ENCODE peak calls at places on chromosomes 6 and 20, in nine cellular contexts. K is SHP77; V is activated naive CD4-positive, alpha-beta T cell; R is GM23248; C is fibroblast of the conjunctiva; Z is RCC 7860; I is ACHN; N is NCI-H226; G is uterus. E is an unnamed sample.

GRCh38 chr6:50974319-50974718 is 155.6 kb downstream of the TFAP2B start:
- DNase-seq in C (no peak), Z (no peak), N (no peak), R (no peak), V (no peak), G (no peak), K (no peak), I (no peak), E (no peak)

GRCh38 chr20:41172296-41173140 is 35.2 kb downstream of the PLCG1 start:
- DNase-seq in V (no peak), G (peak; percentile 31), C (no peak), K (no peak), N (no peak), Z (no peak), R (no peak), I (no peak), E (no peak)

GRCh38 chr20:56439784-56440291 is 27.8 kb downstream of the CASS4 start:
- DNase-seq in G (no peak), Z (peak; percentile 15), I (no peak), N (peak; percentile 88), V (no peak), K (no peak), C (peak; percentile 87), R (peak; percentile 99), E (peak; percentile 23)

GRCh38 chr6:154814063-154814462 is 80.8 kb downstream of the SCAF8 start:
- DNase-seq in C (no peak), G (no peak), I (no peak), N (no peak), K (no peak), V (no peak), R (no peak), Z (no peak), E (no peak)

GRCh38 chr20:43567477-43567876 is 8.7 kb downstream of the SGK2 start:
- DNase-seq in I (no peak), G (no peak), Z (no peak), C (no peak), N (no peak), K (no peak), R (no peak), V (no peak), E (no peak)

GRCh38 chr6:116695398-116695797 is 14.4 kb downstream of the KPNA5 start:
- DNase-seq in N (no peak), I (no peak), R (no peak), K (no peak), C (no peak), Z (no peak), G (no peak), V (no peak), E (no peak)

GRCh38 chr6:2158596-2159271 is 86.7 kb downstream of the GMDS start:
- DNase-seq in V (no peak), R (peak; percentile 52), G (no peak), I (peak; percentile 14), N (no peak), C (peak; percentile 29), K (peak; percentile 8), Z (no peak), E (no peak)

GRCh38 chr6:138404666-138405337 is 779 bp downstream of the HEBP2 start:
- DNase-seq in N (no peak), I (no peak), G (peak; percentile 28), V (peak; percentile 34), R (peak; percentile 51), Z (no peak), C (no peak), K (peak; percentile 19), E (no peak)

GRCh38 chr6:44779130-44779826 is 391.8 kb downstream of the CDC5L start:
- DNase-seq in K (no peak), C (no peak), Z (no peak), V (no peak), N (no peak), R (no peak), G (no peak), I (no peak), E (no peak)

GRCh38 chr6:13486679-13487121 is 700 bp downstream of the GFOD1 start:
- DNase-seq in G (peak; percentile 48), V (peak; percentile 42), R (peak; percentile 93), N (peak; percentile 65), I (peak; percentile 44), K (peak; percentile 34), C (no peak), Z (no peak), E (no peak)

GRCh38 chr20:48953653-48954052 is 32.1 kb downstream of the ARFGEF2 start:
- DNase-seq in N (no peak), G (no peak), I (no peak), C (no peak), K (no peak), R (no peak), V (no peak), Z (no peak), E (no peak)

GRCh38 chr6:12716298-12716853 is at the start of gene PHACTR1:
- DNase-seq in Z (no peak), R (no peak), N (no peak), G (no peak), V (no peak), C (no peak), K (no peak), I (no peak), E (no peak)

GRCh38 chr20:45098096-45098773 is 2.7 kb downstream of the KCNS1 start:
- DNase-seq in G (no peak), K (no peak), I (no peak), V (no peak), C (no peak), R (peak; percentile 63), N (no peak), Z (no peak), E (no peak)

GRCh38 chr20:46695888-46696287 is 6.6 kb upstream of the TP53RK start:
- DNase-seq in G (no peak), I (no peak), C (peak; percentile 20), K (no peak), Z (no peak), N (no peak), R (peak; percentile 60), V (no peak), E (no peak)

GRCh38 chr6:157981395-157982296 is at the start of gene SYNJ2:
- DNase-seq in K (peak; percentile 67), R (peak; percentile 88), G (peak; percentile 81), I (peak; percentile 73), V (peak; percentile 80), N (peak; percentile 94), Z (peak; percentile 67), C (no peak), E (no peak)

GRCh38 chr20:9407805-9408421 is 106.5 kb upstream of the LAMP5 start:
- DNase-seq in N (peak; percentile 20), C (peak; percentile 59), Z (peak; percentile 44), G (peak; percentile 24), I (peak; percentile 74), R (peak; percentile 68), V (no peak), K (peak; percentile 36), E (no peak)

GRCh38 chr6:41197234-41197633 is 3.7 kb downstream of the TREML2 start:
- DNase-seq in K (no peak), G (no peak), C (no peak), N (no peak), R (no peak), Z (no peak), I (no peak), V (no peak), E (no peak)

GRCh38 chr6:90168693-90169131 is 127.9 kb downstream of the BACH2 start:
- DNase-seq in Z (no peak), R (peak; percentile 61), N (peak; percentile 87), I (peak; percentile 3), V (no peak), G (no peak), C (peak; percentile 9), K (no peak), E (peak; percentile 38)

GRCh38 chr6:15491255-15491985 is 171.4 kb downstream of the DTNBP1 start:
- DNase-seq in C (peak; percentile 62), Z (peak; percentile 24), K (peak; percentile 20), N (no peak), I (peak; percentile 40), G (peak; percentile 81), R (peak; percentile 87), V (peak; percentile 59), E (no peak)

GRCh38 chr6:79373246-79373645 is 138.8 kb upstream of the HMGN3 start:
- DNase-seq in V (no peak), Z (no peak), C (no peak), N (no peak), K (no peak), I (no peak), R (no peak), G (no peak), E (no peak)

GRCh38 chr6:148146717-148147116 is 195.9 kb upstream of the SASH1 start:
- DNase-seq in Z (peak; percentile 41), G (no peak), C (no peak), I (no peak), R (peak; percentile 1), N (peak; percentile 26), K (peak; percentile 17), V (peak; percentile 8), E (peak; percentile 26)

GRCh38 chr20:577167-577791 is 32.8 kb downstream of the TCF15 start:
- DNase-seq in C (no peak), G (no peak), R (peak; percentile 55), V (no peak), N (no peak), K (peak; percentile 80), Z (no peak), I (no peak), E (no peak)

GRCh38 chr6:44023586-44024454 is 103.4 kb downstream of the MRPL14 start:
- DNase-seq in C (no peak), I (no peak), Z (no peak), V (no peak), N (no peak), R (no peak), G (peak; percentile 13), K (no peak), E (no peak)

GRCh38 chr20:53859684-53860083 is 210.7 kb downstream of the BCAS1 start:
- DNase-seq in K (no peak), R (peak; percentile 39), Z (no peak), V (no peak), C (no peak), I (no peak), N (no peak), G (peak; percentile 46), E (no peak)

GRCh38 chr6:127205031-127205430 is 61.6 kb upstream of the RNF146 start:
- DNase-seq in K (no peak), C (no peak), I (no peak), V (no peak), R (no peak), N (no peak), G (no peak), Z (no peak), E (no peak)

GRCh38 chr6:26295691-26296555 is 69.1 kb upstream of the BTN3A2 start:
- DNase-seq in C (no peak), I (peak; percentile 91), N (peak; percentile 32), V (no peak), K (no peak), R (peak; percentile 81), Z (peak; percentile 96), G (no peak), E (peak; percentile 78)

GRCh38 chr6:15554728-15555100 is 108.1 kb downstream of the DTNBP1 start:
- DNase-seq in K (no peak), G (no peak), R (no peak), I (no peak), V (no peak), Z (no peak), N (no peak), C (no peak), E (no peak)

GRCh38 chr20:32963176-32963575 is 41.1 kb downstream of the SUN5 start:
- DNase-seq in K (no peak), I (no peak), Z (no peak), G (no peak), V (no peak), R (no peak), C (no peak), N (no peak), E (no peak)

E was measured in kidney epithelial cell.